ENCODE peak calls at places on chromosomes 1 and 21, in seven cellular contexts. S is dorsolateral prefrontal cortex, Z is A549, J is brain microvascular endothelial cell, Q is prostate gland, V is kidney, K is tibial artery. O is an unnamed sample.

GRCh38 chr1:24149854-24150227 is 6.9 kb upstream of the IL22RA1 start:
- DNase-seq in J (peak), S (no peak), Z (peak), Q (no peak), K (no peak), V (no peak), O (peak)

GRCh38 chr1:14190508-14190907 is 408.0 kb upstream of the KAZN start:
- DNase-seq in J (no peak), K (no peak), S (no peak), Z (no peak), Q (peak), V (peak), O (no peak)

GRCh38 chr1:68449901-68450300 is at the start of gene RPE65:
- DNase-seq in K (no peak), Z (no peak), J (no peak), Q (no peak), V (no peak), S (no peak), O (no peak)

GRCh38 chr1:245197911-245198379 is 43.2 kb downstream of the KIF26B start:
- DNase-seq in Q (no peak), S (no peak), Z (no peak), K (no peak), J (peak), V (no peak), O (no peak)

GRCh38 chr1:58855351-58856165 is 71.7 kb upstream of the JUN start:
- DNase-seq in V (no peak), K (no peak), Z (no peak), J (peak), S (no peak), Q (no peak), O (no peak)

GRCh38 chr21:43866233-43866632 is 1.2 kb downstream of the AGPAT3 start:
- DNase-seq in K (no peak), Z (no peak), Q (peak), J (peak), V (no peak), S (peak), O (no peak)

GRCh38 chr1:221510793-221511503 is 230.9 kb downstream of the DUSP10 start:
- DNase-seq in Q (no peak), V (no peak), Z (no peak), S (no peak), K (no peak), J (no peak), O (no peak)

GRCh38 chr1:10179751-10180150 is 30.6 kb upstream of the KIF1B start:
- DNase-seq in V (no peak), K (no peak), Z (no peak), Q (no peak), S (no peak), J (no peak), O (peak)

GRCh38 chr1:224266105-224266935 is 63.7 kb downstream of the NVL start:
- DNase-seq in V (no peak), Q (no peak), K (no peak), J (no peak), Z (no peak), S (no peak), O (no peak)

GRCh38 chr1:115098979-115099692 is 9.8 kb upstream of the TSPAN2 start:
- DNase-seq in S (no peak), V (no peak), Q (peak), J (peak), Z (peak), K (peak), O (no peak)

GRCh38 chr1:12511128-12511484 is 106.9 kb downstream of the DHRS3 start:
- DNase-seq in K (no peak), Z (no peak), J (no peak), Q (no peak), S (no peak), V (no peak), O (no peak)

GRCh38 chr1:16369821-16370220 is 2.8 kb downstream of the SZRD1 start:
- DNase-seq in J (no peak), S (no peak), Q (no peak), K (no peak), Z (no peak), V (no peak), O (no peak)

GRCh38 chr1:203091761-203092330 is 6.0 kb upstream of the MYOG start:
- DNase-seq in S (no peak), Z (no peak), J (no peak), Q (no peak), V (no peak), K (no peak), O (no peak)

GRCh38 chr1:50424940-50425375 is 1.7 kb upstream of the DMRTA2 start:
- DNase-seq in Z (no peak), K (no peak), S (no peak), V (no peak), J (no peak), Q (no peak), O (no peak)

GRCh38 chr1:198864695-198865094 is 225.9 kb downstream of the PTPRC start:
- DNase-seq in S (no peak), J (no peak), K (no peak), Z (no peak), V (no peak), Q (no peak), O (no peak)

GRCh38 chr21:46554431-46555224 is 50.3 kb downstream of the S100B start:
- DNase-seq in V (no peak), S (no peak), K (no peak), Q (no peak), J (no peak), Z (no peak), O (no peak)

GRCh38 chr1:21952806-21953514 is 15.8 kb upstream of the HSPG2 start:
- DNase-seq in Z (no peak), Q (no peak), V (no peak), J (no peak), S (no peak), K (no peak), O (no peak)

GRCh38 chr1:36673207-36673606 is 190.5 kb upstream of the CSF3R start:
- DNase-seq in Z (no peak), Q (no peak), K (no peak), J (no peak), S (no peak), V (no peak), O (no peak)

GRCh38 chr1:56202186-56202585 is 377.2 kb downstream of the PLPP3 start:
- DNase-seq in Q (no peak), J (no peak), K (no peak), Z (no peak), V (no peak), S (no peak), O (no peak)

GRCh38 chr1:34843392-34844251 is 15.9 kb downstream of the SMIM12 start:
- DNase-seq in S (no peak), J (no peak), V (no peak), Z (no peak), Q (no peak), K (peak), O (no peak)

GRCh38 chr1:85406887-85407593 is 57.9 kb downstream of the DDAH1 start:
- DNase-seq in Z (peak), V (no peak), K (no peak), J (peak), S (no peak), Q (peak), O (no peak)

GRCh38 chr1:209835782-209836298 is 8.1 kb downstream of the UTP25 start:
- DNase-seq in Q (no peak), J (peak), S (no peak), K (no peak), Z (no peak), V (no peak), O (no peak)

GRCh38 chr1:171872430-171872829 is 31.1 kb downstream of the DNM3 start:
- DNase-seq in Q (no peak), V (no peak), J (no peak), Z (no peak), S (no peak), K (no peak), O (no peak)
- H3K27ac ChIP-seq in Q (no peak), V (no peak), J (no peak), Z (no peak), S (peak), K (no peak), O (no peak)

GRCh38 chr1:1784933-1785332 is 6.7 kb upstream of the NADK start:
- DNase-seq in J (no peak), K (no peak), Z (no peak), V (peak), S (no peak), Q (no peak), O (no peak)
- H3K27ac ChIP-seq in J (no peak), K (no peak), Z (no peak), V (no peak), S (no peak), Q (no peak), O (no peak)

DNA sequence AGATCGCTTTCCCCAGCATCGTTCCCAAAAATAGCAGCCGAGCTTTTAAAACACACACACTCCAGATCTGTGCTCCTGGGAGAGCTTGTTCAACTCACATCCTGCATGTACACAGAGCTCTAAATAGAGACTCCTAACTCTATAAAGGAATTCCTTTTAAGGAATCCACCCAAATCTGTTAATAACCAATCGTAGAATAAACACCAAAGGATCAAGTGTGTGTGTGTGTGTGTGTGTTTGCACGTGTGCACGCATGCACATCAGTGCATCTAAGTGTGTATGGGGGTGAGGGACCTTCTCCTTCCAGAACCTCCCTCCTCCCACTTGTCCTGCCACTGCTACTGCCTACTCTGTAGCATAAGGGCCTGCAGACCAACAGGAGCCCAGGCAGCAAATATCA is 58.4 kb downstream of the PSMG1 start:
- DNase-seq in Z (no peak), S (no peak), K (no peak), Q (no peak), J (no peak), V (no peak), O (no peak)
- H3K27ac ChIP-seq in Z (no peak), S (no peak), K (peak), Q (peak), J (no peak), V (no peak), O (no peak)

GRCh38 chr1:178278135-178278534 is 184.2 kb downstream of the RASAL2 start:
- DNase-seq in K (no peak), Z (no peak), S (no peak), J (no peak), V (no peak), Q (no peak), O (no peak)

GRCh38 chr1:178283409-178283808 is 189.5 kb downstream of the RASAL2 start:
- DNase-seq in S (no peak), V (no peak), Q (no peak), Z (no peak), K (no peak), J (peak), O (no peak)

GRCh38 chr1:178284059-178284458 is 190.2 kb downstream of the RASAL2 start:
- DNase-seq in K (no peak), S (no peak), Z (no peak), V (no peak), J (no peak), Q (no peak), O (no peak)

GRCh38 chr1:178279287-178279686 is 185.4 kb downstream of the RASAL2 start:
- DNase-seq in S (no peak), J (no peak), Z (no peak), Q (no peak), V (no peak), K (no peak), O (no peak)

GRCh38 chr1:178282949-178283367 is 189.1 kb downstream of the RASAL2 start:
- DNase-seq in V (no peak), K (no peak), J (no peak), Q (no peak), S (no peak), Z (peak), O (no peak)
- H3K27ac ChIP-seq in V (no peak), K (no peak), J (peak), Q (no peak), S (peak), Z (no peak), O (no peak)

DNA sequence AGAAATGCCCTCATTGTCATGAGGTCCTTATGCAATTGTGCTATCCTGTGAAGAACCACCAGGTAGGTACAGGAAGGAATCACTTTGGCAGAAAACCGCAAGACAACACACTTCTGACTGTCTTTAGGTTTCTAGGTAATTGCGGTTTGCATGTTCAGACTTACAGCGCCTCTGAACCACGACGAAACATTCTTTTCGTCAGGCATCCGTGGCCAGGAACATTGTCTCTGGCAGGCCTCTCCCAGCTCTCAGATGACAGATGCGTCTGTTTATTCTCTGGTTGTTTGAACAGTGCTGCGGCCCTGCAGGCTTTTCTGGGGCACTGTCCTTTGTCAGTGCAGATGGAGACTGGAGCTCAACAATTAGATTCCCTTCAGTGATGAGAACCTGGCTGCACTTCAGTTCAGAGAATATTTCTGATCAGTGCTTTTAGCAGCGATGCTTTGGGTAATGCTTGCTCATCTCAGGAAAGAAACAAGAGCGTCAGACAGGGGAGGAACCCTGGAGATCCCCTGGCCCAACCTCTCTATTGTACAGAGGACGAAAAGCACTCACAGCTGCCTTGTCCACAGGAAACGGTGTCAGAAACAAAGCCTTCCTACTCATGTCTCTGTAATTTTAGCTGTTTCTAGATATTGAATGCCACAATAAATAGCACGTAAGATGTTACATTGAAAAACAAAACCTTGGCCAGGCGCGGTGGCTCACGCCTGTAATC is 63.5 kb downstream of the B3GALT5 start:
- DNase-seq in J (peak), Z (peak), V (no peak), K (no peak), S (no peak), Q (peak), O (no peak)
- H3K27ac ChIP-seq in J (peak), Z (peak), V (no peak), K (no peak), S (peak), Q (no peak), O (no peak)

GRCh38 chr1:95744731-95745130 is 510.7 kb downstream of the RWDD3 start:
- DNase-seq in J (no peak), K (no peak), S (no peak), Z (no peak), Q (no peak), V (no peak), O (no peak)
- H3K27ac ChIP-seq in J (no peak), K (no peak), S (no peak), Z (no peak), Q (no peak), V (no peak), O (no peak)

DNA sequence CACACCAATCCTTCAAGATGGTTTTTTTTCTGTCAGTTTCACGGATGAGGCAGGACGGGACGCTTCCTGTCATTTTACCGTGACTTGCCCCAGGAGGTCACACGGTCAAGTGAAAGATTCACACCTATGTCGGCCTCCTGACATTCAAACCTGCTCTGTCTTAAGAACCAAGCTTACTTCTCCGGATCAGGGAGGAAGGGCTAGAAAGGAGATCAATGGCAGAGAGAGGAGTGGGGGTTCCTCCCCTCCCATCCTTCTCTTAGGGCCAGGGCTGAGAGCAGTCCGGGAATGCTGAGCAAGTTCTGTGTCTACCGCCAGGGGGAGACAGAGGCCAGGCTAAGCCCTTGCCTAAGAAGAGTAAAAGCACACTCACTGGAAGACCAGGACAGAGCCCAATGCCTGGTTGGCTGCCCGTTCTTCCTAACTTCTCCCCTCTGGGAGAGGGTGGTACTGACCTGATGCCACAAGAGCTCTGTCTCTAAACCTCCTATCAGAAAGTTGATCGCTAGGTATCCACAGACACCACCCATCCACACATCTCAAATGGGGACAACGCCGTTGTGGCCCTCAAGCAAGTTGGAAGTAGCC is 1.1 kb upstream of the PPM1J start:
- DNase-seq in K (peak), J (peak), Q (peak), Z (peak), V (peak), S (peak), O (peak)
- H3K27ac ChIP-seq in K (peak), J (no peak), Q (peak), Z (no peak), V (no peak), S (peak), O (peak)

GRCh38 chr1:19477284-19478240 is 7.8 kb downstream of the CAPZB start:
- DNase-seq in V (no peak), J (no peak), K (no peak), S (no peak), Z (no peak), Q (no peak), O (no peak)
- H3K27ac ChIP-seq in V (peak), J (peak), K (peak), S (peak), Z (no peak), Q (peak), O (no peak)

GRCh38 chr1:161499099-161500078 is 5.9 kb upstream of the FCGR2A start:
- DNase-seq in S (no peak), Z (no peak), V (no peak), Q (no peak), K (no peak), J (no peak), O (no peak)
- H3K27ac ChIP-seq in S (peak), Z (no peak), V (no peak), Q (no peak), K (no peak), J (no peak), O (peak)

DNA sequence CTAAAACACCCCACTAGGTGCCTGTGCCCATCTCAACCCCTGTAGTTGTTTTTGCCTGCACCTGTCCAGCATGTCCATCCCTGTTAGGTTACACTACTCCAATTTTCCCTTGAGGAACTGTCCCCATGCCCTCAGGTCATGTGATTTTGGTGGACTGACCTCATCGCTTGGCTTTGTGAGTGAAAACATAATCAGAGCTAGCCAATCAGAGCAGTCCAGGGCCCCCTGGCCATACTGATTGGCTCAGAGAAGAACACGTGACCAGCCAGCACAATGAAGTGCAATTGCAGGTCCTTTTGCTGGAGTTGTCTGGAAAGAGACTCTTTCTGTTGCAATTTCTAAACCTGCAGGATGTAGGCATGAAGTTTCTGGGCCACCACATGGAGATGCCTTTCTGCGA is 303.3 kb upstream of the PROX1 start:
- DNase-seq in S (no peak), Q (no peak), J (no peak), V (no peak), K (no peak), Z (no peak), O (no peak)
- H3K27ac ChIP-seq in S (no peak), Q (no peak), J (no peak), V (no peak), K (no peak), Z (no peak), O (no peak)

O was measured in caudate nucleus.